ENCODE peak calls at places on chromosomes 2 and 18, in seven cellular contexts. Q, V, P, J, O, I and Z are unnamed samples.

GRCh38 chr2:234679766-234680687 is 183.1 kb upstream of the ARL4C start:
- DNase-seq in Q (peak), V (no peak), P (no peak), J (no peak), O (no peak), I (no peak), Z (no peak)

GRCh38 chr18:10312316-10313015 is 142.0 kb upstream of the APCDD1 start:
- DNase-seq in Q (no peak), V (no peak), P (no peak), J (no peak), O (no peak), I (no peak), Z (no peak)

GRCh38 chr2:230627806-230628724 is 84.6 kb upstream of the CAB39 start:
- DNase-seq in Q (peak), V (no peak), P (no peak), J (no peak), O (no peak), I (no peak), Z (no peak)

GRCh38 chr18:22817844-22818243 is 115.3 kb upstream of the RBBP8 start:
- DNase-seq in Q (peak), V (no peak), P (no peak), J (no peak), O (no peak), I (no peak), Z (no peak)

GRCh38 chr2:136394136-136395060 is 276.4 kb upstream of the CXCR4 start:
- DNase-seq in Q (no peak), V (no peak), P (no peak), J (no peak), O (no peak), I (no peak), Z (no peak)

GRCh38 chr18:3254725-3255124 is 7.1 kb downstream of the MYL12A start:
- DNase-seq in Q (no peak), V (no peak), P (no peak), J (no peak), O (no peak), I (no peak), Z (no peak)

GRCh38 chr2:230018153-230018552 is 50.6 kb downstream of the SLC16A14 start:
- DNase-seq in Q (peak), V (no peak), P (no peak), J (no peak), O (no peak), I (no peak), Z (no peak)

GRCh38 chr18:8217041-8217564 is 392.1 kb upstream of the RAB12 start:
- DNase-seq in Q (peak), V (no peak), P (no peak), J (no peak), O (no peak), I (no peak), Z (no peak)

GRCh38 chr2:128402921-128403670 is 84.4 kb upstream of the HS6ST1 start:
- DNase-seq in Q (no peak), V (no peak), P (no peak), J (no peak), O (no peak), I (no peak), Z (no peak)

GRCh38 chr2:144830543-144830942 is 310.6 kb upstream of the ZEB2 start:
- DNase-seq in Q (peak), V (no peak), P (no peak), J (no peak), O (no peak), I (no peak), Z (no peak)

GRCh38 chr18:43380098-43380672 is 102.9 kb upstream of the SYT4 start:
- DNase-seq in Q (no peak), V (no peak), P (no peak), J (no peak), O (no peak), I (no peak), Z (no peak)

GRCh38 chr2:136363921-136364320 is 246.0 kb upstream of the CXCR4 start:
- DNase-seq in Q (no peak), V (no peak), P (no peak), J (no peak), O (no peak), I (no peak), Z (no peak)

GRCh38 chr2:49901202-49901865 is 747.0 kb upstream of the FSHR start:
- DNase-seq in Q (no peak), V (no peak), P (no peak), J (no peak), O (no peak), I (no peak), Z (no peak)

GRCh38 chr2:133194068-133194655 is 374.1 kb downstream of the NCKAP5 start:
- DNase-seq in Q (peak), V (no peak), P (no peak), J (no peak), O (no peak), I (no peak), Z (no peak)

GRCh38 chr2:74454654-74455511 is at the start of gene INO80B:
- DNase-seq in Q (peak), V (peak), P (peak), J (peak), O (peak), I (peak), Z (peak)

GRCh38 chr2:108922141-108922915 is 66.7 kb downstream of the EDAR start:
- DNase-seq in Q (peak), V (no peak), P (no peak), J (no peak), O (no peak), I (no peak), Z (no peak)

GRCh38 chr2:240460781-240461431 is 25.4 kb downstream of the GPC1 start:
- DNase-seq in Q (no peak), V (no peak), P (no peak), J (peak), O (no peak), I (no peak), Z (peak)

GRCh38 chr2:84924173-84925106 is 19.0 kb downstream of the TMSB10 start:
- DNase-seq in Q (peak), V (no peak), P (no peak), J (no peak), O (no peak), I (no peak), Z (peak)

GRCh38 chr2:67871696-67872320 is 191.0 kb downstream of the C1D start:
- DNase-seq in Q (peak), V (no peak), P (no peak), J (no peak), O (no peak), I (no peak), Z (no peak)

GRCh38 chr2:53829669-53830290 is 30.0 kb downstream of the GPR75 start:
- DNase-seq in Q (no peak), V (no peak), P (peak), J (no peak), O (no peak), I (no peak), Z (no peak)

GRCh38 chr2:217568289-217568985 is 434.4 kb downstream of the TNS1 start:
- DNase-seq in Q (no peak), V (no peak), P (no peak), J (no peak), O (no peak), I (no peak), Z (no peak)

GRCh38 chr2:65438137-65438899 is 5.9 kb upstream of the SPRED2 start:
- DNase-seq in Q (no peak), V (no peak), P (no peak), J (no peak), O (no peak), I (no peak), Z (peak)

GRCh38 chr2:4219121-4219520 is 515.7 kb downstream of the DCDC2C start:
- DNase-seq in Q (no peak), V (no peak), P (no peak), J (no peak), O (no peak), I (no peak), Z (no peak)

GRCh38 chr2:39135678-39136259 is 14.9 kb upstream of the SOS1 start:
- DNase-seq in Q (no peak), V (no peak), P (no peak), J (no peak), O (no peak), I (no peak), Z (no peak)

GRCh38 chr2:159526433-159526832 is 89.9 kb downstream of the BAZ2B start:
- DNase-seq in Q (no peak), V (no peak), P (no peak), J (no peak), O (no peak), I (no peak), Z (no peak)

GRCh38 chr2:104678181-104678580 is 175.7 kb upstream of the POU3F3 start:
- DNase-seq in Q (no peak), V (no peak), P (no peak), J (no peak), O (no peak), I (no peak), Z (no peak)

GRCh38 chr18:13137041-13137938 is 81.3 kb upstream of the LDLRAD4 start:
- DNase-seq in Q (peak), V (no peak), P (no peak), J (peak), O (no peak), I (no peak), Z (peak)

GRCh38 chr2:233208382-233209116 is 42.9 kb upstream of the ATG16L1 start:
- DNase-seq in Q (no peak), V (no peak), P (no peak), J (no peak), O (no peak), I (no peak), Z (no peak)

GRCh38 chr2:160876765-160877164 is 283.5 kb upstream of the TANK start:
- DNase-seq in Q (peak), V (no peak), P (no peak), J (no peak), O (no peak), I (no peak), Z (no peak)

GRCh38 chr2:12718662-12719399 is 2.1 kb downstream of the TRIB2 start:
- DNase-seq in Q (peak), V (no peak), P (no peak), J (no peak), O (no peak), I (no peak), Z (no peak)

GRCh38 chr2:241950413-241950863 is 80.9 kb downstream of the RTP5 start:
- DNase-seq in Q (no peak), V (no peak), P (no peak), J (no peak), O (no peak), I (no peak), Z (no peak)

GRCh38 chr2:177273456-177273855 is 8.9 kb upstream of the NFE2L2 start:
- DNase-seq in Q (no peak), V (no peak), P (no peak), J (no peak), O (no peak), I (no peak), Z (no peak)

GRCh38 chr2:208713066-208713465 is 306.5 kb downstream of the PTH2R start:
- DNase-seq in Q (no peak), V (no peak), P (no peak), J (no peak), O (no peak), I (no peak), Z (no peak)